ENCODE peak calls at places on chromosomes 1 and 21, in seven cellular contexts. One of them, this sample, is unnamed.

GRCh38 chr1:226457307-226457712 is 49.4 kb upstream of the PARP1 start:
- DNase-seq in astrocyte: no peak
- DNase-seq in MM.1S: no peak
- DNase-seq in heart left ventricle: no peak
- DNase-seq in pancreas: no peak
- DNase-seq in AG04450: no peak
- DNase-seq in tibial nerve: no peak
- DNase-seq in this sample: no peak

GRCh38 chr21:27759820-27760219 is 792.9 kb upstream of the ADAMTS5 start:
- DNase-seq in astrocyte: no peak
- DNase-seq in MM.1S: no peak
- DNase-seq in heart left ventricle: no peak
- DNase-seq in pancreas: no peak
- DNase-seq in AG04450: no peak
- DNase-seq in tibial nerve: no peak
- DNase-seq in this sample: no peak

GRCh38 chr1:230101556-230101955 is 34.5 kb downstream of the GALNT2 start:
- DNase-seq in astrocyte: no peak
- DNase-seq in MM.1S: no peak
- DNase-seq in heart left ventricle: no peak
- DNase-seq in pancreas: no peak
- DNase-seq in AG04450: no peak
- DNase-seq in tibial nerve: no peak
- DNase-seq in this sample: no peak

GRCh38 chr1:20124451-20125057 is 5.2 kb upstream of the PLA2G2D start:
- DNase-seq in astrocyte: peak
- DNase-seq in MM.1S: no peak
- DNase-seq in heart left ventricle: no peak
- DNase-seq in pancreas: no peak
- DNase-seq in AG04450: peak
- DNase-seq in tibial nerve: peak
- DNase-seq in this sample: peak

GRCh38 chr1:38246955-38247952 is 200.7 kb upstream of the POU3F1 start:
- DNase-seq in astrocyte: peak
- DNase-seq in MM.1S: no peak
- DNase-seq in heart left ventricle: no peak
- DNase-seq in pancreas: no peak
- DNase-seq in AG04450: no peak
- DNase-seq in tibial nerve: no peak
- DNase-seq in this sample: no peak

GRCh38 chr1:18575620-18576019 is 55.0 kb upstream of the PAX7 start:
- DNase-seq in astrocyte: no peak
- DNase-seq in MM.1S: no peak
- DNase-seq in heart left ventricle: no peak
- DNase-seq in pancreas: peak
- DNase-seq in AG04450: no peak
- DNase-seq in tibial nerve: peak
- DNase-seq in this sample: no peak

GRCh38 chr1:233485385-233485784 is 128.5 kb upstream of the KCNK1 start:
- DNase-seq in astrocyte: no peak
- DNase-seq in MM.1S: no peak
- DNase-seq in heart left ventricle: no peak
- DNase-seq in pancreas: no peak
- DNase-seq in AG04450: no peak
- DNase-seq in tibial nerve: no peak
- DNase-seq in this sample: no peak

GRCh38 chr1:36884029-36884701 is 150.2 kb downstream of the GRIK3 start:
- DNase-seq in astrocyte: no peak
- DNase-seq in MM.1S: peak
- DNase-seq in heart left ventricle: no peak
- DNase-seq in pancreas: no peak
- DNase-seq in AG04450: no peak
- DNase-seq in tibial nerve: peak
- DNase-seq in this sample: no peak

GRCh38 chr1:192763756-192764155 is 45.1 kb upstream of the RGS2 start:
- DNase-seq in astrocyte: peak
- DNase-seq in MM.1S: no peak
- DNase-seq in heart left ventricle: no peak
- DNase-seq in pancreas: no peak
- DNase-seq in AG04450: peak
- DNase-seq in tibial nerve: no peak
- DNase-seq in this sample: no peak

GRCh38 chr1:153626929-153627796 is at the start of gene S100A13:
- DNase-seq in astrocyte: peak
- DNase-seq in MM.1S: no peak
- DNase-seq in heart left ventricle: peak
- DNase-seq in pancreas: peak
- DNase-seq in AG04450: peak
- DNase-seq in tibial nerve: peak
- DNase-seq in this sample: peak
- TF ChIP-seq CTCF in astrocyte: peak
- TF ChIP-seq CTCF in MM.1S: peak
- TF ChIP-seq CTCF in heart left ventricle: peak
- TF ChIP-seq CTCF in pancreas: peak
- TF ChIP-seq CTCF in AG04450: peak
- TF ChIP-seq CTCF in tibial nerve: peak
- TF ChIP-seq CTCF in this sample: peak

GRCh38 chr21:44995257-44995941 is 55.6 kb downstream of the SLX9 start:
- DNase-seq in astrocyte: no peak
- DNase-seq in MM.1S: no peak
- DNase-seq in heart left ventricle: no peak
- DNase-seq in pancreas: peak
- DNase-seq in AG04450: no peak
- DNase-seq in tibial nerve: no peak
- DNase-seq in this sample: no peak

GRCh38 chr21:44998086-44998620 is 58.3 kb downstream of the SLX9 start:
- DNase-seq in astrocyte: no peak
- DNase-seq in MM.1S: no peak
- DNase-seq in heart left ventricle: no peak
- DNase-seq in pancreas: no peak
- DNase-seq in AG04450: no peak
- DNase-seq in tibial nerve: no peak
- DNase-seq in this sample: no peak

GRCh38 chr21:44996983-44997936 is 57.4 kb downstream of the SLX9 start:
- DNase-seq in astrocyte: no peak
- DNase-seq in MM.1S: no peak
- DNase-seq in heart left ventricle: no peak
- DNase-seq in pancreas: peak
- DNase-seq in AG04450: no peak
- DNase-seq in tibial nerve: no peak
- DNase-seq in this sample: no peak

GRCh38 chr21:44996096-44996495 is 56.3 kb downstream of the SLX9 start:
- DNase-seq in astrocyte: no peak
- DNase-seq in MM.1S: no peak
- DNase-seq in heart left ventricle: no peak
- DNase-seq in pancreas: no peak
- DNase-seq in AG04450: no peak
- DNase-seq in tibial nerve: no peak
- DNase-seq in this sample: no peak

GRCh38 chr21:44996501-44996921 is 56.7 kb downstream of the SLX9 start:
- DNase-seq in astrocyte: no peak
- DNase-seq in MM.1S: no peak
- DNase-seq in heart left ventricle: no peak
- DNase-seq in pancreas: peak
- DNase-seq in AG04450: no peak
- DNase-seq in tibial nerve: no peak
- DNase-seq in this sample: no peak
- TF ChIP-seq CTCF in astrocyte: no peak
- TF ChIP-seq CTCF in MM.1S: no peak
- TF ChIP-seq CTCF in heart left ventricle: no peak
- TF ChIP-seq CTCF in pancreas: no peak
- TF ChIP-seq CTCF in AG04450: no peak
- TF ChIP-seq CTCF in tibial nerve: no peak
- TF ChIP-seq CTCF in this sample: no peak

GRCh38 chr1:156052862-156053769 is 482 bp downstream of the UBQLN4 start:
- DNase-seq in astrocyte: peak
- DNase-seq in MM.1S: peak
- DNase-seq in heart left ventricle: peak
- DNase-seq in pancreas: peak
- DNase-seq in AG04450: no peak
- DNase-seq in tibial nerve: peak
- DNase-seq in this sample: no peak

GRCh38 chr1:156055343-156055645 is 712 bp downstream of the LAMTOR2 start:
- DNase-seq in astrocyte: no peak
- DNase-seq in MM.1S: no peak
- DNase-seq in heart left ventricle: no peak
- DNase-seq in pancreas: no peak
- DNase-seq in AG04450: no peak
- DNase-seq in tibial nerve: no peak
- DNase-seq in this sample: no peak

GRCh38 chr1:156055649-156056048 is 1.1 kb downstream of the LAMTOR2 start:
- DNase-seq in astrocyte: no peak
- DNase-seq in MM.1S: no peak
- DNase-seq in heart left ventricle: no peak
- DNase-seq in pancreas: no peak
- DNase-seq in AG04450: no peak
- DNase-seq in tibial nerve: no peak
- DNase-seq in this sample: no peak

GRCh38 chr1:156054500-156055342 is at the start of gene LAMTOR2:
- DNase-seq in astrocyte: peak
- DNase-seq in MM.1S: peak
- DNase-seq in heart left ventricle: peak
- DNase-seq in pancreas: peak
- DNase-seq in AG04450: peak
- DNase-seq in tibial nerve: peak
- DNase-seq in this sample: peak

DNA sequence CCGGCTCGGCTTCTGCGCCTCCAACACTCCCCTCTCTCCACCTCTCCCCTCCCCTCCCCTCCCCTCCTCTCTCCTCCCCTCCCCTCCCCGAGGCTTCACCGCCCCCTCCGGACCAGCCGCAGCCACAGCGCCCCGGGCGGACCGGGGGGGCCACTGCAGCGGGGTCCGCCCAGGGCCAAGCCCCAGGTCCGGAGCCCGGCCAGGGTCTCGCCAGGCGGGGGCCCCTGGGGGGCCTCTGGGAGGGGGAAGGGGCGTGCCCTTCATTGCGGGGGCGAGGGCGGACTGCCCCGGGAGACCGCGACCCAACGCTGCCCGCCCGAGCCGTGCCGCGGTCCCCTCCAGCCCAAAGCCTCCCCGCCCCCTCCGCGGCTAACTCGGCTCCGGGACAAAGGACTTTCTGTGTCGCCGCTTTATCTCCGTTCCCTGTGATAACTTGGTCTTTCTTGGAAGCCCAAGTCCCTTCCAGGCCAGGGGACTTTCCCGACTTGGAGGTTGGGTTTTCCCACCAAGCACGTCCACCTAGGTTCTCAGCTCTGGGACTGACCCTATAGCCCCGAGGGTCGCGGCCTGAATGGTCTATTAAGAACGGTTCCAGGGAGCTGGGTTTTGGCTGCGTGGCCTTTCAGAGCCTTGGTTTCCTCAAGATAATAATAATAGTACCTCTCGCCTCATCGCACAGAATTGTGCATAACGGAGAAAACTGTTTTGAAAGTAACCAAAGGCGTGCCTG is at the start of gene UBQLN4:
- DNase-seq in astrocyte: peak
- DNase-seq in MM.1S: peak
- DNase-seq in heart left ventricle: peak
- DNase-seq in pancreas: peak
- DNase-seq in AG04450: no peak
- DNase-seq in tibial nerve: peak
- DNase-seq in this sample: no peak
- TF ChIP-seq CTCF in astrocyte: no peak
- TF ChIP-seq CTCF in MM.1S: peak
- TF ChIP-seq CTCF in heart left ventricle: peak
- TF ChIP-seq CTCF in pancreas: peak
- TF ChIP-seq CTCF in AG04450: peak
- TF ChIP-seq CTCF in tibial nerve: peak
- TF ChIP-seq CTCF in this sample: no peak

GRCh38 chr1:121519042-121519755 is 334.4 kb downstream of the SRGAP2C start:
- DNase-seq in astrocyte: no peak
- DNase-seq in MM.1S: peak
- DNase-seq in heart left ventricle: peak
- DNase-seq in pancreas: peak
- DNase-seq in AG04450: no peak
- DNase-seq in tibial nerve: peak
- DNase-seq in this sample: peak
- TF ChIP-seq CTCF in astrocyte: no peak
- TF ChIP-seq CTCF in MM.1S: no peak
- TF ChIP-seq CTCF in heart left ventricle: no peak
- TF ChIP-seq CTCF in pancreas: no peak
- TF ChIP-seq CTCF in AG04450: no peak
- TF ChIP-seq CTCF in tibial nerve: no peak
- TF ChIP-seq CTCF in this sample: no peak

GRCh38 chr1:26471201-26471497 is 1.1 kb upstream of the HMGN2 start:
- DNase-seq in astrocyte: no peak
- DNase-seq in MM.1S: no peak
- DNase-seq in heart left ventricle: no peak
- DNase-seq in pancreas: no peak
- DNase-seq in AG04450: no peak
- DNase-seq in tibial nerve: no peak
- DNase-seq in this sample: no peak

GRCh38 chr1:26472330-26472900 is at the start of gene HMGN2:
- DNase-seq in astrocyte: peak
- DNase-seq in MM.1S: peak
- DNase-seq in heart left ventricle: peak
- DNase-seq in pancreas: peak
- DNase-seq in AG04450: peak
- DNase-seq in tibial nerve: peak
- DNase-seq in this sample: peak

GRCh38 chr1:26472901-26473845 is 933 bp downstream of the HMGN2 start:
- DNase-seq in astrocyte: peak
- DNase-seq in MM.1S: peak
- DNase-seq in heart left ventricle: peak
- DNase-seq in pancreas: peak
- DNase-seq in AG04450: peak
- DNase-seq in tibial nerve: peak
- DNase-seq in this sample: peak

GRCh38 chr1:26469558-26469957 is 2.7 kb upstream of the HMGN2 start:
- DNase-seq in astrocyte: no peak
- DNase-seq in MM.1S: no peak
- DNase-seq in heart left ventricle: no peak
- DNase-seq in pancreas: no peak
- DNase-seq in AG04450: no peak
- DNase-seq in tibial nerve: no peak
- DNase-seq in this sample: no peak

DNA sequence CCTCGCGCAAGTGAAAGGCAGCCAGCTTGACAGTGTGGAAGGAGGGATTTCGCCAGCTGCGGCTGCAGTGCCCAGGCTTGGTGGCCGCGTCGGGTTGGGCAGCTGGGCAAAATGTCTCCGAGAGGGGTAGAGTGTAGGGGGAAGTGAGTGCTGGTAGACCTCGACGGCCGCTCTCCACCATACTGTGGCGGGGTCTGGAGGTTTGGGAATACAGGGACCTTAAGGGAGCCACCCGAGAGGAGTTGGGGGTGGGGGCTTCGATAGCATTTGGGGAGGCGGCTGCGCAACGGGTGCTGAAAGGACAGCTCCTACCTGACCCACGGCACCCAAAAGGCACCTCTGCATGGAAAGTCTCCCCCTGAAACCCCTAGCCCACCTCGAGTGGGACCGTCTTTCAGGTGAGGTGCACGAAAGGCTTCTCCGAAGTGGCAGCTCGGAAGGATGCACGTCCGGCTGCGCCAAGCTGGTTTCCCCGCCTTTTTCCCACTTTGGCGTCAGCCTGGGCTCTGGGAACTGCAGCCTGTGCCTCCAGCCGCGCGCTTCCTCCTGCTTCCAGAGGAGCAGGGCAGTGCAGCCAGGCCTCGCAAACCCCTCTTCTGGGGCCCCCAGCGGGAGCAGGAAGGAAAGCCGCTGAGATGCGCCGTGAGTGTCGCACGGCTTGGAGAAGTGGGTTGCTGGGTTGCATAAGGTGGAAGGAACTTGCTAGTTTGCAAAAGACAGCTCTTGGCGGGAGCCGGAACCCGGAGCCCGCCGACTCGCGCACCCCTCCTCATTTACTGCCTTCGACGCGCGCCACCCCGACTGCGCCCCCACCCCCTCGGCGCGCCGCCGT is 526 bp upstream of the HMGN2 start:
- DNase-seq in astrocyte: peak
- DNase-seq in MM.1S: peak
- DNase-seq in heart left ventricle: peak
- DNase-seq in pancreas: peak
- DNase-seq in AG04450: peak
- DNase-seq in tibial nerve: peak
- DNase-seq in this sample: peak
- TF ChIP-seq CTCF in astrocyte: no peak
- TF ChIP-seq CTCF in MM.1S: no peak
- TF ChIP-seq CTCF in heart left ventricle: no peak
- TF ChIP-seq CTCF in pancreas: no peak
- TF ChIP-seq CTCF in AG04450: no peak
- TF ChIP-seq CTCF in tibial nerve: no peak
- TF ChIP-seq CTCF in this sample: no peak

This sample was measured in retinal pigment epithelial cell.